ENCODE peak calls at places on chromosomes 12 and 14, in five cellular contexts. L is fibroblast of pulmonary artery, G is T47D, Y is ELR, E is GM04504. H is an unnamed sample.

GRCh38 chr12:129332286-129332685 is 479.0 kb downstream of the GLT1D1 start:
- DNase-seq in Y (no peak), L (no peak), G (no peak), E (no peak), H (no peak)

GRCh38 chr12:68225576-68226476 is at the start of gene IL26:
- DNase-seq in E (no peak), L (no peak), Y (no peak), G (no peak), H (no peak)

GRCh38 chr12:84636801-84637285 is 275.8 kb downstream of the SLC6A15 start:
- DNase-seq in Y (no peak), G (no peak), L (peak), E (no peak), H (peak)

GRCh38 chr12:84058136-84058535 is 854.5 kb downstream of the SLC6A15 start:
- DNase-seq in L (no peak), Y (no peak), E (no peak), G (no peak), H (no peak)

GRCh38 chr14:24659916-24660570 is 26.1 kb upstream of the GZMB start:
- DNase-seq in L (no peak), G (no peak), E (no peak), Y (no peak), H (no peak)

GRCh38 chr14:26199599-26200370 is 398.0 kb downstream of the NOVA1 start:
- DNase-seq in Y (no peak), G (peak), L (peak), E (peak), H (peak)

GRCh38 chr12:120680165-120680738 is 6.7 kb upstream of the MLEC start:
- DNase-seq in L (no peak), G (no peak), E (no peak), Y (no peak), H (no peak)

GRCh38 chr12:45458238-45458637 is 242.3 kb downstream of the ANO6 start:
- DNase-seq in L (peak), G (no peak), E (no peak), Y (no peak), H (no peak)

GRCh38 chr14:65431951-65432350 is 19.4 kb downstream of the FUT8 start:
- DNase-seq in Y (no peak), L (peak), G (peak), E (no peak), H (no peak)

GRCh38 chr12:10121278-10121677 is 8.7 kb downstream of the CLEC7A start:
- DNase-seq in Y (no peak), L (no peak), G (no peak), E (no peak), H (no peak)

GRCh38 chr12:25767613-25768012 is 190.9 kb upstream of the RASSF8 start:
- DNase-seq in G (no peak), E (no peak), L (no peak), Y (peak), H (peak)

GRCh38 chr14:68216957-68217356 is 397.4 kb downstream of the RAD51B start:
- DNase-seq in E (no peak), L (no peak), G (no peak), Y (no peak), H (no peak)

GRCh38 chr14:52327374-52328226 is 13.5 kb downstream of the PTGER2 start:
- DNase-seq in E (no peak), L (no peak), G (no peak), Y (peak), H (peak)

GRCh38 chr12:129607293-129607692 is 296.5 kb downstream of the TMEM132D start:
- DNase-seq in G (no peak), Y (no peak), L (peak), E (no peak), H (no peak)

GRCh38 chr12:53046655-53047220 is 3.1 kb upstream of the TNS2 start:
- DNase-seq in E (peak), Y (peak), G (peak), L (peak), H (no peak)